ENCODE peak calls at places on chromosome 15, in seven cellular contexts. G is stimulated activated CD4-positive, alpha-beta T cell treated with anti-CD3 and anti-CD28 coated beads, Interleukin-4, amount 100 ng/mL, for 1 hour; B is pancreas; V is NCI-H226; C is adrenal gland; N is NCI-H524; O is progenitor cell of endocrine pancreas. R is an unnamed sample.

GRCh38 chr15:36429707-36430106 is 149.7 kb upstream of the CDIN1 start:
- DNase-seq in O (no peak), N (no peak), V (peak; percentile 50), B (no peak), G (no peak), C (no peak), R (no peak)

GRCh38 chr15:44087578-44088190 is 107.4 kb downstream of the FRMD5 start:
- DNase-seq in O (no peak), C (no peak), B (no peak), V (peak; percentile 70), N (no peak), G (no peak), R (no peak)

GRCh38 chr15:59838900-59839299 is 149.8 kb upstream of the BNIP2 start:
- DNase-seq in V (no peak), N (no peak), G (no peak), O (no peak), B (no peak), C (no peak), R (no peak)

GRCh38 chr15:65079580-65079979 is 3.0 kb downstream of the KBTBD13 start:
- DNase-seq in C (no peak), N (no peak), O (no peak), B (no peak), G (no peak), V (no peak), R (no peak)

GRCh38 chr15:78620021-78620838 is 566 bp downstream of the CHRNA3 start:
- DNase-seq in G (no peak), O (no peak), C (no peak), V (no peak), N (peak; percentile 48), B (no peak), R (peak; percentile 43)

GRCh38 chr15:58438956-58439355 is 7.2 kb downstream of the LIPC start:
- DNase-seq in O (no peak), C (peak; percentile 23), B (no peak), V (peak; percentile 63), N (peak; percentile 52), G (no peak), R (peak; percentile 8)

GRCh38 chr15:40429068-40429707 is 11.6 kb upstream of the BAHD1 start:
- DNase-seq in C (no peak), B (no peak), V (no peak), N (no peak), G (no peak), O (no peak), R (no peak)

GRCh38 chr15:62150445-62150844 is 14.6 kb downstream of the C2CD4B start:
- DNase-seq in G (no peak), C (no peak), B (no peak), V (no peak), N (no peak), O (no peak), R (no peak)

GRCh38 chr15:82625136-82625535 is 22.0 kb downstream of the CPEB1 start:
- DNase-seq in N (no peak), G (no peak), C (no peak), B (no peak), O (no peak), V (no peak), R (no peak)

GRCh38 chr15:31472636-31473383 is 146.2 kb downstream of the KLF13 start:
- DNase-seq in O (no peak), V (peak; percentile 50), G (peak; percentile 47), N (peak; percentile 36), C (peak; percentile 15), B (no peak), R (no peak)

GRCh38 chr15:92883643-92884458 is 16.3 kb upstream of the CHD2 start:
- DNase-seq in C (no peak), N (no peak), O (no peak), V (peak; percentile 47), B (no peak), G (no peak), R (no peak)

GRCh38 chr15:76866716-76867321 is 38.3 kb downstream of the SCAPER start:
- DNase-seq in C (peak; percentile 25), N (peak; percentile 9), V (peak; percentile 10), O (no peak), G (no peak), B (no peak), R (peak; percentile 18)

GRCh38 chr15:99826146-99826745 is 93.0 kb upstream of the LYSMD4 start:
- DNase-seq in G (no peak), N (no peak), B (no peak), V (no peak), O (no peak), C (no peak), R (no peak)

GRCh38 chr15:58701376-58701775 is 48.1 kb downstream of the ADAM10 start:
- DNase-seq in N (no peak), O (no peak), B (no peak), G (no peak), V (no peak), C (no peak), R (no peak)

GRCh38 chr15:39643747-39644520 is 63.1 kb downstream of the THBS1 start:
- DNase-seq in O (no peak), N (no peak), C (no peak), G (no peak), V (no peak), B (no peak), R (no peak)